ENCODE peak calls at places on chromosomes 11 and 22, in ten cellular contexts. One of them, this sample, is unnamed.

GRCh38 chr11:2530855-2531200 is 86.0 kb downstream of the KCNQ1 start:
- DNase-seq in hepatocyte: no peak
- DNase-seq in coronary artery: no peak
- DNase-seq in psoas muscle: peak
- DNase-seq in GM23338: no peak
- DNase-seq in heart right ventricle: peak
- DNase-seq in lower lobe of right lung: peak
- DNase-seq in epithelial cell of prostate: no peak
- DNase-seq in ovary: no peak
- DNase-seq in CD8-positive, alpha-beta memory T cell: peak
- DNase-seq in this sample: no peak

GRCh38 chr11:1569251-1569780 is 2.8 kb downstream of the DUSP8 start:
- DNase-seq in psoas muscle: no peak
- DNase-seq in CD8-positive, alpha-beta memory T cell: no peak
- DNase-seq in coronary artery: no peak
- DNase-seq in heart right ventricle: no peak
- DNase-seq in hepatocyte: peak
- DNase-seq in ovary: no peak
- DNase-seq in epithelial cell of prostate: no peak
- DNase-seq in GM23338: no peak
- DNase-seq in lower lobe of right lung: no peak
- DNase-seq in this sample: peak

GRCh38 chr22:47456031-47456430 is 693.6 kb downstream of the TBC1D22A start:
- DNase-seq in lower lobe of right lung: no peak
- DNase-seq in coronary artery: no peak
- DNase-seq in ovary: no peak
- DNase-seq in CD8-positive, alpha-beta memory T cell: no peak
- DNase-seq in epithelial cell of prostate: no peak
- DNase-seq in hepatocyte: no peak
- DNase-seq in psoas muscle: no peak
- DNase-seq in heart right ventricle: no peak
- DNase-seq in GM23338: no peak
- DNase-seq in this sample: no peak

GRCh38 chr11:73177380-73178091 is 35.4 kb upstream of the FCHSD2 start:
- DNase-seq in heart right ventricle: peak
- DNase-seq in psoas muscle: peak
- DNase-seq in CD8-positive, alpha-beta memory T cell: no peak
- DNase-seq in lower lobe of right lung: peak
- DNase-seq in GM23338: no peak
- DNase-seq in coronary artery: peak
- DNase-seq in hepatocyte: no peak
- DNase-seq in epithelial cell of prostate: no peak
- DNase-seq in ovary: peak
- DNase-seq in this sample: peak

GRCh38 chr11:41879186-41879738 is 419.8 kb upstream of the LRRC4C start:
- DNase-seq in coronary artery: no peak
- DNase-seq in hepatocyte: no peak
- DNase-seq in epithelial cell of prostate: peak
- DNase-seq in CD8-positive, alpha-beta memory T cell: no peak
- DNase-seq in psoas muscle: no peak
- DNase-seq in GM23338: no peak
- DNase-seq in lower lobe of right lung: no peak
- DNase-seq in heart right ventricle: no peak
- DNase-seq in ovary: no peak
- DNase-seq in this sample: no peak

GRCh38 chr11:124276081-124276480 is 19.9 kb downstream of the OR8G5 start:
- DNase-seq in coronary artery: no peak
- DNase-seq in epithelial cell of prostate: peak
- DNase-seq in GM23338: no peak
- DNase-seq in hepatocyte: no peak
- DNase-seq in psoas muscle: no peak
- DNase-seq in CD8-positive, alpha-beta memory T cell: no peak
- DNase-seq in ovary: no peak
- DNase-seq in lower lobe of right lung: no peak
- DNase-seq in heart right ventricle: no peak
- DNase-seq in this sample: no peak

GRCh38 chr11:38300570-38300969 is 1702.5 kb upstream of the RAG2 start:
- DNase-seq in psoas muscle: no peak
- DNase-seq in epithelial cell of prostate: no peak
- DNase-seq in GM23338: no peak
- DNase-seq in CD8-positive, alpha-beta memory T cell: no peak
- DNase-seq in coronary artery: no peak
- DNase-seq in hepatocyte: no peak
- DNase-seq in ovary: no peak
- DNase-seq in lower lobe of right lung: no peak
- DNase-seq in heart right ventricle: no peak
- DNase-seq in this sample: no peak

GRCh38 chr11:75421035-75421602 is 11.9 kb downstream of the KLHL35 start:
- DNase-seq in epithelial cell of prostate: no peak
- DNase-seq in heart right ventricle: no peak
- DNase-seq in psoas muscle: no peak
- DNase-seq in lower lobe of right lung: no peak
- DNase-seq in GM23338: no peak
- DNase-seq in CD8-positive, alpha-beta memory T cell: no peak
- DNase-seq in coronary artery: no peak
- DNase-seq in ovary: no peak
- DNase-seq in hepatocyte: no peak
- DNase-seq in this sample: no peak

GRCh38 chr11:8983552-8983951 is 19.3 kb upstream of the TMEM9B start:
- DNase-seq in GM23338: no peak
- DNase-seq in heart right ventricle: no peak
- DNase-seq in ovary: no peak
- DNase-seq in epithelial cell of prostate: no peak
- DNase-seq in coronary artery: no peak
- DNase-seq in lower lobe of right lung: no peak
- DNase-seq in CD8-positive, alpha-beta memory T cell: no peak
- DNase-seq in psoas muscle: no peak
- DNase-seq in hepatocyte: no peak
- DNase-seq in this sample: no peak

GRCh38 chr11:87628161-87628560 is 547.1 kb downstream of the RAB38 start:
- DNase-seq in hepatocyte: peak
- DNase-seq in coronary artery: no peak
- DNase-seq in heart right ventricle: no peak
- DNase-seq in lower lobe of right lung: no peak
- DNase-seq in ovary: no peak
- DNase-seq in psoas muscle: no peak
- DNase-seq in GM23338: peak
- DNase-seq in epithelial cell of prostate: no peak
- DNase-seq in CD8-positive, alpha-beta memory T cell: no peak
- DNase-seq in this sample: no peak

GRCh38 chr11:119765628-119766027 is 36.6 kb upstream of the NECTIN1 start:
- DNase-seq in coronary artery: no peak
- DNase-seq in heart right ventricle: no peak
- DNase-seq in hepatocyte: no peak
- DNase-seq in CD8-positive, alpha-beta memory T cell: no peak
- DNase-seq in GM23338: no peak
- DNase-seq in psoas muscle: no peak
- DNase-seq in ovary: no peak
- DNase-seq in epithelial cell of prostate: no peak
- DNase-seq in lower lobe of right lung: no peak
- DNase-seq in this sample: no peak

GRCh38 chr11:57658023-57658361 is 430 bp downstream of the CLP1 start:
- DNase-seq in GM23338: peak
- DNase-seq in hepatocyte: no peak
- DNase-seq in heart right ventricle: no peak
- DNase-seq in coronary artery: no peak
- DNase-seq in lower lobe of right lung: no peak
- DNase-seq in epithelial cell of prostate: no peak
- DNase-seq in ovary: no peak
- DNase-seq in CD8-positive, alpha-beta memory T cell: no peak
- DNase-seq in psoas muscle: no peak
- DNase-seq in this sample: no peak

GRCh38 chr11:44780940-44781631 is 54.3 kb downstream of the TSPAN18 start:
- DNase-seq in GM23338: no peak
- DNase-seq in coronary artery: peak
- DNase-seq in hepatocyte: peak
- DNase-seq in ovary: no peak
- DNase-seq in psoas muscle: peak
- DNase-seq in CD8-positive, alpha-beta memory T cell: no peak
- DNase-seq in epithelial cell of prostate: no peak
- DNase-seq in lower lobe of right lung: peak
- DNase-seq in heart right ventricle: peak
- DNase-seq in this sample: no peak

GRCh38 chr22:44133161-44133560 is 47.6 kb upstream of the PARVG start:
- DNase-seq in hepatocyte: no peak
- DNase-seq in epithelial cell of prostate: no peak
- DNase-seq in lower lobe of right lung: no peak
- DNase-seq in coronary artery: no peak
- DNase-seq in ovary: no peak
- DNase-seq in GM23338: no peak
- DNase-seq in psoas muscle: no peak
- DNase-seq in heart right ventricle: no peak
- DNase-seq in CD8-positive, alpha-beta memory T cell: no peak
- DNase-seq in this sample: no peak

GRCh38 chr22:43829904-43830851 is 18.1 kb upstream of the EFCAB6 start:
- DNase-seq in heart right ventricle: peak
- DNase-seq in hepatocyte: peak
- DNase-seq in lower lobe of right lung: peak
- DNase-seq in coronary artery: peak
- DNase-seq in epithelial cell of prostate: no peak
- DNase-seq in psoas muscle: peak
- DNase-seq in GM23338: no peak
- DNase-seq in ovary: no peak
- DNase-seq in CD8-positive, alpha-beta memory T cell: no peak
- DNase-seq in this sample: no peak

GRCh38 chr11:86688398-86689179 is 16.2 kb upstream of the ME3 start:
- DNase-seq in CD8-positive, alpha-beta memory T cell: no peak
- DNase-seq in hepatocyte: no peak
- DNase-seq in coronary artery: no peak
- DNase-seq in epithelial cell of prostate: peak
- DNase-seq in heart right ventricle: no peak
- DNase-seq in GM23338: no peak
- DNase-seq in ovary: no peak
- DNase-seq in lower lobe of right lung: no peak
- DNase-seq in psoas muscle: no peak
- DNase-seq in this sample: no peak

GRCh38 chr11:64501500-64502427 is 89.3 kb upstream of the SLC22A12 start:
- DNase-seq in CD8-positive, alpha-beta memory T cell: no peak
- DNase-seq in GM23338: no peak
- DNase-seq in ovary: no peak
- DNase-seq in hepatocyte: peak
- DNase-seq in epithelial cell of prostate: no peak
- DNase-seq in psoas muscle: no peak
- DNase-seq in coronary artery: no peak
- DNase-seq in heart right ventricle: no peak
- DNase-seq in lower lobe of right lung: no peak
- DNase-seq in this sample: no peak

GRCh38 chr11:91773090-91773489 is 451.5 kb upstream of the FAT3 start:
- DNase-seq in lower lobe of right lung: no peak
- DNase-seq in CD8-positive, alpha-beta memory T cell: no peak
- DNase-seq in coronary artery: no peak
- DNase-seq in GM23338: peak
- DNase-seq in ovary: no peak
- DNase-seq in hepatocyte: no peak
- DNase-seq in epithelial cell of prostate: no peak
- DNase-seq in heart right ventricle: no peak
- DNase-seq in psoas muscle: no peak
- DNase-seq in this sample: no peak

DNA sequence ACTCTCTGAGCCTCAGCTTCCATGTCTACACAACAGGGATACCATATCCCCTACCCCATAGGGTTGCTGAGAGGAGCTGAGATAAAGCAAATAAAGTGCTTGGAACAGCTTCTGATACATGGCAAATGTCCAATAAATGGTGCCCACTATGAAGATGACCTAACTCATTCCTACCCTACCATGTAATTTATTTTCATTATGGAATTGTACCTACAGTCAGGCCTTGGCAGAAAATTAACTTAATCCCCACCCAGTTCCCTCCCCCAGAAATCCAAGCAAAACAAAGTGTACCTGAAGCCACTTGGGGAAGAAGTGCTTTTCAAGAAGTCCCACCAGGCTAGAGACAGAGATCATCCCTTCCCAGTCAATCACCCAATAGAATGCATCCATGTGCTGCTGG is 10.8 kb downstream of the SRRD start:
- DNase-seq in psoas muscle: no peak
- DNase-seq in heart right ventricle: no peak
- DNase-seq in hepatocyte: no peak
- DNase-seq in GM23338: no peak
- DNase-seq in lower lobe of right lung: no peak
- DNase-seq in ovary: no peak
- DNase-seq in CD8-positive, alpha-beta memory T cell: no peak
- DNase-seq in coronary artery: no peak
- DNase-seq in epithelial cell of prostate: no peak
- DNase-seq in this sample: no peak
- H3K27ac ChIP-seq in psoas muscle: no peak
- H3K27ac ChIP-seq in heart right ventricle: no peak
- H3K27ac ChIP-seq in hepatocyte: no peak
- H3K27ac ChIP-seq in GM23338: no peak
- H3K27ac ChIP-seq in lower lobe of right lung: no peak
- H3K27ac ChIP-seq in ovary: no peak
- H3K27ac ChIP-seq in CD8-positive, alpha-beta memory T cell: no peak
- H3K27ac ChIP-seq in coronary artery: no peak
- H3K27ac ChIP-seq in epithelial cell of prostate: no peak
- H3K27ac ChIP-seq in this sample: no peak

GRCh38 chr22:38489561-38490133 is 16.5 kb downstream of the DDX17 start:
- DNase-seq in CD8-positive, alpha-beta memory T cell: no peak
- DNase-seq in heart right ventricle: no peak
- DNase-seq in psoas muscle: no peak
- DNase-seq in hepatocyte: no peak
- DNase-seq in ovary: no peak
- DNase-seq in GM23338: no peak
- DNase-seq in epithelial cell of prostate: no peak
- DNase-seq in coronary artery: no peak
- DNase-seq in lower lobe of right lung: no peak
- DNase-seq in this sample: no peak
- H3K27ac ChIP-seq in CD8-positive, alpha-beta memory T cell: no peak
- H3K27ac ChIP-seq in heart right ventricle: no peak
- H3K27ac ChIP-seq in psoas muscle: peak
- H3K27ac ChIP-seq in hepatocyte: peak
- H3K27ac ChIP-seq in ovary: no peak
- H3K27ac ChIP-seq in GM23338: peak
- H3K27ac ChIP-seq in epithelial cell of prostate: no peak
- H3K27ac ChIP-seq in coronary artery: no peak
- H3K27ac ChIP-seq in lower lobe of right lung: no peak
- H3K27ac ChIP-seq in this sample: no peak

DNA sequence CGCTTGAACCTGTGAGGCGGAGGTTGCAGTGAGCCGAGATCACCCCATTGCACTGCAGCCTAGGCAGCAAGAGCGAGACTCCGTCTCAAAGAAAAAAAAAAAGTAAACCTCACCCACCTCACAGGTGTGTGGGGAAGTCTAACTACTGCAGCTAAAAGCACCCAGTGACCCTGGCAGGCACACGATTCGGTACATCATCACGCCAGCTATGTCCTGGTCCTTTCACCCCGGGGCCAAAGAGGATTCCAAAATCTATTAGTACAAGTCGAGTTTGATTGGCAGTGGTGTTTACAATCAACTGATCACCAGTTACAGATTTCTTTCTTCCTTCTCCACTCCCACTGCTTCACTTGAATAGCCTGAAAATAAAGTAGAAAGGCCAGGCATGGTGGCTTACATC is 6.3 kb downstream of the TST start:
- DNase-seq in heart right ventricle: no peak
- DNase-seq in lower lobe of right lung: no peak
- DNase-seq in GM23338: no peak
- DNase-seq in coronary artery: no peak
- DNase-seq in psoas muscle: no peak
- DNase-seq in CD8-positive, alpha-beta memory T cell: no peak
- DNase-seq in epithelial cell of prostate: no peak
- DNase-seq in hepatocyte: no peak
- DNase-seq in ovary: no peak
- DNase-seq in this sample: no peak
- H3K27ac ChIP-seq in heart right ventricle: no peak
- H3K27ac ChIP-seq in lower lobe of right lung: no peak
- H3K27ac ChIP-seq in GM23338: no peak
- H3K27ac ChIP-seq in coronary artery: no peak
- H3K27ac ChIP-seq in psoas muscle: no peak
- H3K27ac ChIP-seq in CD8-positive, alpha-beta memory T cell: no peak
- H3K27ac ChIP-seq in epithelial cell of prostate: no peak
- H3K27ac ChIP-seq in hepatocyte: no peak
- H3K27ac ChIP-seq in ovary: no peak
- H3K27ac ChIP-seq in this sample: peak

GRCh38 chr11:60377737-60378136 is 595 bp upstream of the MS4A7 start:
- DNase-seq in epithelial cell of prostate: no peak
- DNase-seq in hepatocyte: no peak
- DNase-seq in ovary: no peak
- DNase-seq in psoas muscle: peak
- DNase-seq in lower lobe of right lung: peak
- DNase-seq in coronary artery: no peak
- DNase-seq in GM23338: no peak
- DNase-seq in heart right ventricle: no peak
- DNase-seq in CD8-positive, alpha-beta memory T cell: no peak
- DNase-seq in this sample: peak
- H3K27ac ChIP-seq in epithelial cell of prostate: no peak
- H3K27ac ChIP-seq in hepatocyte: no peak
- H3K27ac ChIP-seq in ovary: no peak
- H3K27ac ChIP-seq in psoas muscle: no peak
- H3K27ac ChIP-seq in lower lobe of right lung: peak
- H3K27ac ChIP-seq in coronary artery: no peak
- H3K27ac ChIP-seq in GM23338: no peak
- H3K27ac ChIP-seq in heart right ventricle: no peak
- H3K27ac ChIP-seq in CD8-positive, alpha-beta memory T cell: no peak
- H3K27ac ChIP-seq in this sample: no peak